ENCODE peak calls at places on chromosomes 4 and X, in four cellular contexts. One of them, this sample, is unnamed. For H3K4me1 and H3K27me3, the result is how much of the 10 kb centered on the place peaks cover.

GRCh38 chr4:140049024-140049923 is 104.7 kb downstream of the MAML3 start:
- DNase-seq in psoas muscle: peak
- DNase-seq in HCT116: no peak
- DNase-seq in GM23248: peak
- DNase-seq in this sample: no peak

GRCh38 chrX:39855748-39856129 is 242.0 kb downstream of the BCOR start:
- DNase-seq in psoas muscle: no peak
- DNase-seq in HCT116: peak
- DNase-seq in GM23248: peak
- DNase-seq in this sample: no peak

GRCh38 chr4:86848732-86849617 is at the start of gene SLC10A6:
- DNase-seq in psoas muscle: no peak
- DNase-seq in HCT116: no peak
- DNase-seq in GM23248: peak
- DNase-seq in this sample: no peak

GRCh38 chr4:182925298-182925738 is 8.1 kb upstream of the DCTD start:
- DNase-seq in psoas muscle: peak
- DNase-seq in HCT116: peak
- DNase-seq in GM23248: peak
- DNase-seq in this sample: no peak

GRCh38 chr4:105622269-105622668 is 69.8 kb downstream of the ARHGEF38 start:
- DNase-seq in psoas muscle: no peak
- DNase-seq in HCT116: no peak
- DNase-seq in GM23248: no peak
- DNase-seq in this sample: no peak

GRCh38 chr4:53208749-53209148 is 157.1 kb downstream of the SCFD2 start:
- DNase-seq in psoas muscle: no peak
- DNase-seq in HCT116: no peak
- DNase-seq in GM23248: no peak
- DNase-seq in this sample: no peak

GRCh38 chrX:54934890-54935289 is 14.3 kb downstream of the TRO start:
- DNase-seq in psoas muscle: no peak
- DNase-seq in HCT116: no peak
- DNase-seq in GM23248: no peak
- DNase-seq in this sample: no peak

GRCh38 chr4:82125170-82125862 is 248.5 kb downstream of the HNRNPD start:
- DNase-seq in psoas muscle: no peak
- DNase-seq in HCT116: no peak
- DNase-seq in GM23248: no peak
- DNase-seq in this sample: no peak

GRCh38 chr4:36394352-36394903 is 113.0 kb downstream of the DTHD1 start:
- DNase-seq in psoas muscle: no peak
- DNase-seq in HCT116: peak
- DNase-seq in GM23248: no peak
- DNase-seq in this sample: no peak

GRCh38 chr4:165131247-165131832 is 18.7 kb upstream of the TMEM192 start:
- DNase-seq in psoas muscle: no peak
- DNase-seq in HCT116: peak
- DNase-seq in GM23248: peak
- DNase-seq in this sample: peak

GRCh38 chr4:88285235-88285505 is 809 bp upstream of the PPM1K start:
- DNase-seq in psoas muscle: no peak
- DNase-seq in HCT116: no peak
- DNase-seq in GM23248: no peak
- DNase-seq in this sample: no peak

GRCh38 chr4:19462117-19462516 is 789.6 kb upstream of the SLIT2 start:
- DNase-seq in psoas muscle: no peak
- DNase-seq in HCT116: no peak
- DNase-seq in GM23248: no peak
- DNase-seq in this sample: no peak

GRCh38 chrX:24081661-24082154 is 27.0 kb downstream of the EIF2S3 start:
- DNase-seq in psoas muscle: peak
- DNase-seq in HCT116: peak
- DNase-seq in GM23248: peak
- DNase-seq in this sample: no peak

DNA sequence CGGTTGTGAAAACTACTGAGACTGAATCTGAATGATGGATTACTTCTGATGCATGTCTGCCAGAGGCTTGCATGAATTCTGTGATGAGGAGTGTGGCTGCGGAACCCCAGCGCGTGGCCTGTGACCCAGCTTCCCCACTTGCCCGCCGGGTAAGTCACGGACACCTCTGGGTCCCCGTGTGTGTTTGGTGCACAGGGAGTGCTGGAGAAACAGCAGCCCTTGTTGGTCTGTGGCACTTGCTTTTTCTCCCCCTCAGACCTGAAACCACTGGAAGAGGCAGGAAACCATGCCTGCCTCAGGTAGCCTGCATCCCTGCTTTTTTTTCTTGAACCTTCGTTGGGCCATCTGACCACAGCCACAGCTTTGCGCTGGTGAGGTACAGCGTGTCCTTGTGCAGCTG is 51.9 kb upstream of the TADA2B start:
- DNase-seq in psoas muscle: no peak
- DNase-seq in HCT116: no peak
- DNase-seq in GM23248: no peak
- DNase-seq in this sample: peak
- H3K4me1 ChIP-seq in psoas muscle: half or more
- H3K4me1 ChIP-seq in HCT116: under half
- H3K4me1 ChIP-seq in GM23248: under half
- H3K4me1 ChIP-seq in this sample: under half

DNA sequence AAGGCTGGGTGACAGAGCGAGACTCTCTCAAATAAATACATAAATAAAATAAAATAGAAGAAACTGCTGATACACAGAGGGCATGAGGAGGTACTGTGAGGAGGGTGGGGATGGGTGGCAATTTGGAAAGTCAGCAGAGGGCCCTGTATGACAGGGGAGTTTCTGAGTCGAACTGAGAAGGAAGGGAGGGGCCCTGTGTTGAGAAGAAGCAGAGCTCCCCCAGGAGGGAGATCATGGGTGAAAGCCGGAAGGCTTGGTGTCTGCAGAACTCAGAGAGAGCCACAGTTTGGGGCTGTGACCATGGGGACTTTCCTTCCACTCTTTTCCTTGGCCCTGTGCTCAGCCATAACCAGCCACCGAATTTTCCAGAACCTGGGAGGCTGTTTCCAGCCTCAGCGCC is 24.8 kb upstream of the AFAP1 start:
- DNase-seq in psoas muscle: no peak
- DNase-seq in HCT116: no peak
- DNase-seq in GM23248: no peak
- DNase-seq in this sample: no peak
- H3K27ac ChIP-seq in psoas muscle: peak
- H3K27ac ChIP-seq in HCT116: no peak
- H3K27ac ChIP-seq in GM23248: no peak
- H3K27ac ChIP-seq in this sample: no peak

DNA sequence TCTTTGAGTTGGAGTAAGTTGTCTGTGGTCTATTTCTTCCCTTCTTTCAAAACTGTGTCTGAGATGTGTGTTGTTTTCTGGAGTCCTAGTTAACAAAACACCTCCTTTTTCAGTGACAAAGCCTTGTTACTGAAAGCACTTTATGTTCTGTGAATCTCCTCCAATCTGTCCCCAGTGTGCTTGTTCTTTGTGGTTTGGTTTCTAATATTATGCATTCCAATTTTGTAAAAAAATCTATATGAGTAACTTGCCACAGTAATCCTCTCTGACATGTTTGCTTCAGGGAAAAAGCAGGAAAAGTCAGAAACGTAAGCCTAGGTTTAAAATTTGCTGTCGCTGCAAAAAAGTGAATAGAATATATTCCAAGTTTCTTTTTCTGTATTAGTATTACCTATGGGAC is 12.4 kb downstream of the PRRG1 start:
- DNase-seq in psoas muscle: no peak
- DNase-seq in HCT116: no peak
- DNase-seq in GM23248: peak
- DNase-seq in this sample: no peak
- H3K27me3 ChIP-seq in psoas muscle: under half
- H3K27me3 ChIP-seq in HCT116: under half
- H3K27me3 ChIP-seq in GM23248: under half
- H3K27me3 ChIP-seq in this sample: under half

GRCh38 chr4:11497972-11498371 is 69.3 kb upstream of the HS3ST1 start:
- DNase-seq in psoas muscle: no peak
- DNase-seq in HCT116: peak
- DNase-seq in GM23248: no peak
- DNase-seq in this sample: no peak

GRCh38 chr4:11495291-11495690 is 66.6 kb upstream of the HS3ST1 start:
- DNase-seq in psoas muscle: no peak
- DNase-seq in HCT116: no peak
- DNase-seq in GM23248: no peak
- DNase-seq in this sample: no peak

GRCh38 chr4:11495818-11496217 is 67.1 kb upstream of the HS3ST1 start:
- DNase-seq in psoas muscle: no peak
- DNase-seq in HCT116: no peak
- DNase-seq in GM23248: no peak
- DNase-seq in this sample: no peak

GRCh38 chr4:11496313-11496956 is 67.7 kb upstream of the HS3ST1 start:
- DNase-seq in psoas muscle: no peak
- DNase-seq in HCT116: no peak
- DNase-seq in GM23248: no peak
- DNase-seq in this sample: no peak

GRCh38 chr4:11497212-11497806 is 68.6 kb upstream of the HS3ST1 start:
- DNase-seq in psoas muscle: no peak
- DNase-seq in HCT116: no peak
- DNase-seq in GM23248: no peak
- DNase-seq in this sample: no peak
- H3K4me1 ChIP-seq in psoas muscle: under half
- H3K4me1 ChIP-seq in HCT116: under half
- H3K4me1 ChIP-seq in GM23248: under half
- H3K4me1 ChIP-seq in this sample: under half

GRCh38 chrX:151563449-151563848 is at the start of gene PASD1:
- DNase-seq in psoas muscle: no peak
- DNase-seq in HCT116: no peak
- DNase-seq in GM23248: no peak
- DNase-seq in this sample: no peak

DNA sequence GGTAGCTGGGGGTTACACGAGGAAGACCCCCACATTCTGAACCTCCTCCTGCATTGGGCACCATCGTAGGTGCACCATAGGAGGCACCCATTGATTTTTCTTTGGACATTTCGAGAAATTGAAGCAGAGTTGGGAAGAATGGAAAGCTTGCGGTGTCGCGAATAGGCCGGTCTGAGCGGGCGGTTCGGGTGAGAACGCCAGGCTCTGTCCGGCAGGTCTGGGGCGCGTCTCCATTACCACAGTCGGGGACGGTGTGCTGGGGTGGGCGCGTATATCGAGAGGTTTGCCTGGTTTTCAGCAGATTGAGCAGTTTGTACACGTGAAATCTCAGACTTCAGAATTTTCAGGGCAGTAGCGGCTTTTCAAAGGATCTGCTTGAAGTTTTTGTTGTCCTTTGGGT is 560 bp downstream of the PASD1 start:
- DNase-seq in psoas muscle: no peak
- DNase-seq in HCT116: no peak
- DNase-seq in GM23248: no peak
- DNase-seq in this sample: no peak
- H3K27ac ChIP-seq in psoas muscle: no peak
- H3K27ac ChIP-seq in HCT116: no peak
- H3K27ac ChIP-seq in GM23248: no peak
- H3K27ac ChIP-seq in this sample: no peak

GRCh38 chr4:7157666-7158065 is 34.7 kb upstream of the SORCS2 start:
- DNase-seq in psoas muscle: no peak
- DNase-seq in HCT116: no peak
- DNase-seq in GM23248: no peak
- DNase-seq in this sample: no peak
- H3K27me3 ChIP-seq in psoas muscle: under half
- H3K27me3 ChIP-seq in HCT116: under half
- H3K27me3 ChIP-seq in GM23248: under half
- H3K27me3 ChIP-seq in this sample: under half

GRCh38 chr4:148166132-148166531 is 276.1 kb downstream of the NR3C2 start:
- DNase-seq in psoas muscle: no peak
- DNase-seq in HCT116: no peak
- DNase-seq in GM23248: peak
- DNase-seq in this sample: no peak
- H3K4me1 ChIP-seq in psoas muscle: under half
- H3K4me1 ChIP-seq in HCT116: under half
- H3K4me1 ChIP-seq in GM23248: under half
- H3K4me1 ChIP-seq in this sample: under half

This sample was measured in right atrium auricular region.